ENCODE peak calls at places on chromosomes 13 and 19, in six cellular contexts. O is ascending aorta, G is heart right ventricle, N is tibial nerve, M is cardiac muscle cell, V is neural progenitor cell. H is an unnamed sample.

GRCh38 chr13:113914333-113915011 is 50.6 kb upstream of the GAS6 start:
- DNase-seq in G (no peak), V (no peak), N (no peak), O (peak), M (no peak), H (peak)

GRCh38 chr13:85586422-85586831 is 212.8 kb downstream of the SLITRK6 start:
- DNase-seq in M (no peak), N (no peak), G (no peak), O (no peak), V (no peak), H (no peak)

GRCh38 chr13:113122571-113123225 is at the start of gene F10:
- DNase-seq in N (peak), V (peak), O (peak), G (peak), M (peak), H (no peak)

GRCh38 chr19:58182577-58182988 is 278 bp upstream of the ZNF274 start:
- DNase-seq in N (no peak), M (no peak), G (no peak), V (no peak), O (no peak), H (no peak)

GRCh38 chr13:27551563-27551962 is 68.8 kb downstream of the LNX2 start:
- DNase-seq in V (no peak), G (no peak), O (no peak), M (peak), N (no peak), H (no peak)

GRCh38 chr19:2413629-2414028 is 13.8 kb downstream of the TIMM13 start:
- DNase-seq in N (no peak), V (no peak), G (no peak), M (no peak), O (no peak), H (no peak)

GRCh38 chr13:112113355-112113754 is 46.4 kb downstream of the SOX1 start:
- DNase-seq in N (no peak), M (no peak), G (no peak), O (no peak), V (no peak), H (no peak)

GRCh38 chr13:105069106-105069505 is 1466.4 kb downstream of the EFNB2 start:
- DNase-seq in V (no peak), O (no peak), M (no peak), N (no peak), G (no peak), H (no peak)

GRCh38 chr13:101115762-101116161 is 300.5 kb downstream of the NALCN start:
- DNase-seq in G (no peak), V (peak), N (no peak), M (no peak), O (no peak), H (no peak)

GRCh38 chr19:4431808-4432674 is 25.6 kb downstream of the UBXN6 start:
- DNase-seq in N (no peak), M (no peak), O (no peak), V (no peak), G (no peak), H (no peak)

GRCh38 chr13:95956589-95957148 is 96.5 kb downstream of the UGGT2 start:
- DNase-seq in M (peak), V (no peak), N (no peak), O (no peak), G (no peak), H (no peak)

GRCh38 chr13:28819748-28820098 is 416 bp upstream of the MTUS2 start:
- DNase-seq in M (peak), V (peak), G (peak), O (peak), N (no peak), H (no peak)

GRCh38 chr19:49475995-49476880 is 2.2 kb downstream of the FLT3LG start:
- DNase-seq in V (peak), O (no peak), M (peak), G (no peak), N (no peak), H (no peak)

GRCh38 chr13:66586489-66586888 is 643.6 kb downstream of the PCDH9 start:
- DNase-seq in V (no peak), G (no peak), M (peak), N (no peak), O (no peak), H (no peak)

GRCh38 chr13:80399340-80400163 is 58.6 kb upstream of the SPRY2 start:
- DNase-seq in N (no peak), O (no peak), V (peak), M (no peak), G (no peak), H (no peak)

GRCh38 chr13:51785592-51786424 is 18.2 kb downstream of the DHRS12 start:
- DNase-seq in G (peak), O (no peak), N (peak), M (peak), V (peak), H (no peak)

GRCh38 chr19:6685962-6686627 is 16.1 kb upstream of the TNFSF14 start:
- DNase-seq in O (no peak), N (no peak), G (no peak), V (no peak), M (no peak), H (no peak)

GRCh38 chr19:7505682-7506384 is 10.1 kb upstream of the ZNF358 start:
- DNase-seq in G (no peak), N (no peak), V (peak), O (no peak), M (no peak), H (no peak)

GRCh38 chr19:15337202-15337601 is 4.9 kb upstream of the BRD4 start:
- DNase-seq in G (no peak), V (no peak), O (no peak), N (no peak), M (peak), H (no peak)

GRCh38 chr19:12666305-12667048 is at the start of the genes MAN2B1 and WDR83:
- DNase-seq in N (peak), M (peak), G (peak), O (peak), V (peak), H (peak)

GRCh38 chr19:4380254-4380727 is 20.1 kb downstream of the SH3GL1 start:
- DNase-seq in O (no peak), N (no peak), V (no peak), M (no peak), G (peak), H (no peak)

GRCh38 chr19:5321851-5322681 is 18.5 kb downstream of the PTPRS start:
- DNase-seq in O (no peak), M (no peak), N (no peak), V (peak), G (no peak), H (no peak)

GRCh38 chr13:45496942-45497341 is 32.2 kb downstream of the COG3 start:
- DNase-seq in N (no peak), O (no peak), V (no peak), M (no peak), G (no peak), H (no peak)

GRCh38 chr19:3983542-3983914 is 1.7 kb downstream of the EEF2 start:
- DNase-seq in G (no peak), N (no peak), M (no peak), O (no peak), V (no peak), H (peak)

GRCh38 chr19:58500242-58500641 is 11.6 kb downstream of the SLC27A5 start:
- DNase-seq in N (no peak), M (no peak), V (no peak), G (no peak), O (no peak), H (no peak)

GRCh38 chr19:42386974-42387707 is 3.0 kb downstream of the CNFN start:
- DNase-seq in N (peak), O (peak), V (peak), G (peak), M (peak), H (peak)

GRCh38 chr19:48659768-48660167 is 13.0 kb downstream of the NTN5 start:
- DNase-seq in G (no peak), V (no peak), N (no peak), O (no peak), M (no peak), H (no peak)

GRCh38 chr13:80881495-80882482 is 540.9 kb upstream of the SPRY2 start:
- DNase-seq in G (no peak), M (peak), O (no peak), V (no peak), N (no peak), H (no peak)

GRCh38 chr19:13796301-13797057 is 1.2 kb downstream of the ZSWIM4 start:
- DNase-seq in V (peak), N (peak), O (peak), M (peak), G (peak), H (peak)

GRCh38 chr13:64591981-64592380 is 2638.2 kb downstream of the PCDH9 start:
- DNase-seq in V (no peak), O (no peak), N (no peak), M (peak), G (no peak), H (no peak)

GRCh38 chr19:17803264-17803896 is 8.4 kb downstream of the B3GNT3 start:
- DNase-seq in M (no peak), N (peak), O (no peak), V (peak), G (no peak), H (no peak)

GRCh38 chr13:113138792-113139551 is 16.4 kb downstream of the F10 start:
- DNase-seq in G (no peak), V (no peak), O (peak), N (no peak), M (peak), H (no peak)

GRCh38 chr19:19746286-19747213 is 13.6 kb upstream of the ZNF14 start:
- DNase-seq in G (no peak), O (peak), M (no peak), N (no peak), V (no peak), H (no peak)

GRCh38 chr13:104385409-104385808 is 1319.2 kb upstream of the SLC10A2 start:
- DNase-seq in N (no peak), G (no peak), M (peak), O (no peak), V (no peak), H (no peak)

GRCh38 chr19:2145831-2146241 is 5.5 kb downstream of the AP3D1 start:
- DNase-seq in V (no peak), M (no peak), O (no peak), G (no peak), N (no peak), H (no peak)

GRCh38 chr19:15439821-15440641 is 9.7 kb downstream of the WIZ start:
- DNase-seq in O (no peak), G (no peak), M (no peak), V (no peak), N (no peak), H (no peak)

GRCh38 chr19:12222980-12223630 is 60.2 kb downstream of the ZNF136 start:
- DNase-seq in G (no peak), O (no peak), V (no peak), M (no peak), N (no peak), H (no peak)

GRCh38 chr13:99955107-99955746 is 16.3 kb downstream of the ZIC5 start:
- DNase-seq in G (no peak), O (no peak), V (no peak), N (no peak), M (no peak), H (no peak)

GRCh38 chr13:25727776-25728175 is 324.0 kb downstream of the SHISA2 start:
- DNase-seq in G (no peak), N (no peak), O (no peak), M (no peak), V (no peak), H (no peak)

DNA sequence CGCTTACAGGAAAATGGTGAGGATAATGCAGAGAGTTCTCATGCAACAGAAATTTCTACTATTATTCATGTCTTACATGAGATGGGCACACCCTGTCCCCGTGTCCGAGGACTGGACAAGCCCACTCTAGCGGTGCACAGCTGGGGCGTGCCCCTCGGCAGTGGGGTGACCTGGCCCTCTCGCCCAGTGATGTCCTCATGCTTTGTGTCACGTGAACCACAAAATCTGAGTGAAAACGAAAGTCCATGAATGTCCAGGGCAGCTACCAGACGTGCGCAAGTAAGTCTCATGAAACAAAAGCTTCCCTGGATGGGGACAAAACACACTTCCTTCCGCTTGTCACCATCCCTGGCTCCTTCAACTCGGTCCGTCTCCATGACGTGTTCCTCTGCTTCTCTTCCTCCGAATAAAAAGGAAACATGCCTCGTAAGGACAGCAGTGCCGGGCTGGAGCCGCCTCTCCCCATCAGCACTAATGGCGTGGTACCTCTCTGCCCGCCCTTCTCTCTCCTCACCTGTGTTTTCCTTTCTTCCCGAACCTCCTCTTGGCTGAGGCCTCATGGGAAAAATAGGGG is 45.6 kb downstream of the ANKRD10 start:
- DNase-seq in O (no peak), G (peak), N (no peak), M (no peak), V (no peak), H (no peak)
- H3K27ac ChIP-seq in O (peak), G (peak), N (no peak), M (no peak), V (no peak), H (peak)

GRCh38 chr13:29993196-29993595 is 142.8 kb upstream of the UBL3 start:
- DNase-seq in O (no peak), M (no peak), V (no peak), N (no peak), G (no peak), H (no peak)
- TF ChIP-seq CTCF in O (no peak), M (no peak), V (peak), N (no peak), G (no peak), H (no peak)

DNA sequence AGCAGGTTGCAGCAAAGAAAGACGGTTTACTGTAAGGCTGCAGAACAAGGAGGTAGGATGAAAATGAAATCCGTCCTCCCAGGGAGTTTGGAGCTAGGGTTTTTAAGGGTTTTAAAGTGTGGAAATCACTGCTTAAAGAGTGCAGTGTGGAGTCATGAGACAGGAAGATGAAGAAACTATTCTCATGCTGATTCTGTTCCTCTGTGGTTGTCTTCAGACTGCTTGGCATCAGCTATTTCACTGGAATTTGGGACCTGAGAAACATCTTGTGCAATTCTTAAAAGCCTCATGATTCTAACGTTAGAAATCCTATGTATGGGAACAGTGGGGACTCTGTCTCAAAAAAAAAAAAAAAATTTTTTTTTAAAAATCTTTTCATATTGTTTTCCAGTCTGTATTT is 11.4 kb downstream of the ZNF331 start:
- DNase-seq in N (no peak), G (no peak), O (no peak), M (peak), V (no peak), H (no peak)
- H3K27ac ChIP-seq in N (no peak), G (no peak), O (peak), M (no peak), V (no peak), H (peak)

DNA sequence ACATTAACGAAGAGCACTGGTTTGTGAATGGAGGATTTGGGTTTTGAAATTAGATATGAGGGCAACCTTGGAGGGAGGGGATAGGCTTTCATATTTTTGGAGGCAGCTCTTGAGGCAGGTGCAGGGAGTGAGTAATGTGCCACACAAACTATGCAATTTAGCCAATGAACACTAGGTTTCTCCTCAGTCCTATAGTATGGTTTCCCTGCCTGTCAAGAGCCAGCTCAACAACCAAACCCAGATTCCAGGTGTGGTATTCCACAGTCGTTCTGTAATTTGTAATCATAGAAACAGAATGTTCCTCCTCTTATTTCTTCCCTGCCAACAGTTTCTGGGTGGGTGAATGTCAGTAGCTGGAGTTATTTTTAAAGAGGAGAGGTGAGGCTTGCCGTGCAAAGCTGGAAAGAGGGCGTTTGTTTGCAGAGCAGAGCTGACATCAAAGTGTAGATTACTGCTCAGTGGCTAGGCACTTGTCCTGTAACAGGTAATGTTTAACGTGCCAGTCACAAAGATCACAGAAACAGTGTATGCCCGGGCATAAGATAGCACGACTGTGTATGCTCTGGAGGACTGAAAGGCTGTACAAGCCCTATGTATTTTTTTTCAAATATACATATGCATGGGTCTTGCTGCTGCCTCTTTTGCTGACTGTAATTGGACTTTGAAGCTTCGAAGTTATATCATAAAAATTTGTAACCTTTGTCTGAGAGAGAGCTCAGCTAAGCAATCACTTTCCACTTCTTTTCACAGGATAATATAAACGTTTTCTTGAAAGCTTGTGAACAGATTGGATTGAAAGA is 124.3 kb downstream of the LMO7 start:
- DNase-seq in O (no peak), V (no peak), G (peak), M (no peak), N (no peak), H (no peak)
- TF ChIP-seq CTCF in O (no peak), V (no peak), G (peak), M (no peak), N (no peak), H (no peak)

DNA sequence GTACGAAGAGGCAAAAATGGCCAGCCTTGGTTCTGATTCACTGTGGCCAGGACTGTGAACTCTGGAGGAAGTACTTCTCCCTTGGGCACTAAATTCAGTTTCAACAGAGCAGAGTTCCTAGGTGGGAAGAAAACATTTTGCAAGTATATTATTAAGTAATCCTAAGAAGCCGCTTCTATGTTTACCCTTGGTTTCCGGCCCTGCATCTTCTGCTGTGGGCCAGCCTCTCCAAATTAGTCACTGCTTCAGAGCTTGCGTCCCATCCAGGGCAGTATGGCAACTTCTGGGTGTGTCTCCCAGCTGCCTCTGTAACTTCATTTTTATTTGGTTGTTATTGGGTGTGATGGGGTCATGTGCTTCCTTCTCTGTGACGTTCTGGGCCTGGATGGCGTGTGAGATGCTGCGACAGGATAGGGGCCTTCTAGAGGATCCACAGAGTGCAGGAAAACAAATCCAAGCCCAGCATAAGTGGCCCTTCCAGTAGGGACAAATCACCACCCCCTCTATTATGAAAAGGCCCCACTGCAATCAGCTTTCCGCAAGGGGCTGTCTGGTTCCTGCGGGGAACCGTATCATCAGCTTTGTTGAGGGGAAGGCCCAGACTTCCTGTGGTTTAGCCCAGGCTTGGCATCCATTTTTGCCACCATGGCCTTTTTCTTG is 55.1 kb upstream of the C1QTNF9 start:
- DNase-seq in G (no peak), N (no peak), V (no peak), O (no peak), M (peak), H (no peak)
- H3K27ac ChIP-seq in G (no peak), N (no peak), V (no peak), O (no peak), M (no peak), H (no peak)

DNA sequence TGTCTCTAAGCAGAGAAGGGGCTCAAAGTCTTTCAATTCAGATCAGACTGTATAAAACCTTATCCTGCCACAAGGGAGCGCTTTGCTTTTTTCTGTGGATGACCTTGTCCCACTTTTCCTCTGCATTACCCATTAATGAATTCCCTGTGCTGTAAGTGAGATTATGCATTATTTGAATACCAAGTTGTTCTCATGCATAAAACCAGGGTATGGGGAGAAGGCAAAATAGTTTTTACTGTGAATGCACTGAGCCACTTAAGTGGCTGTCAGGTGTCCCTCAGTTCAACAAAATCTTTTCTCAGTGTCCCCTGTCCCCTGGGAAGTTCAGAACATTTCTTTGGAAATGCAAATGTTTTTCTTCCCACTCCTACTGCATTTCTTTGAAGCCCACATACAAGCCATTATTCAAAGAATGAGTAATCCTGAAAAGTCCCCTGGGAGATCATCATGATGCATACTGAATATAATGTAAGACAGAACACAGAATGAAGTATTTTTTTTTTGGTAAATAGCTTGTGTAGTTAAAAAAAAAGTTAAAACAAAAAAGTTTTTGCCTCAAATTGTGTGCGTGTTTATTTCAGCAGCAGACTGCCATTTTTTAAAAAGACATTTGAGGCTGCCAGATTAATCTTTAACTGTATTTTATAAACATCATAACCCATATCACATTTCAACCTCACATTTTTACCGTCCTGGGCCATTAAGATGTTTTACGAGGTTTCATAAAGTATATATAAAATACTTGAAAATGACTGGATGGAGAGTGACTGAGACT is 506.7 kb upstream of the PCDH9 start:
- DNase-seq in N (no peak), V (peak), O (no peak), M (peak), G (no peak), H (no peak)
- TF ChIP-seq CTCF in N (no peak), V (peak), O (no peak), M (no peak), G (peak), H (no peak)

H was measured in breast epithelium.